ENCODE peak calls at places on chromosomes 11 and 22, in eight cellular contexts. A is neural progenitor cell; N is CD8-positive, alpha-beta T cell; K is GM12878; V is left ventricle myocardium inferior; B is upper lobe of right lung; J is right lobe of liver; R is heart left ventricle. W is an unnamed sample.
A peak's percentile ranks its signal among the peaks of the same experiment; 100 is the strongest.

GRCh38 chr11:93216511-93217121 is 18.8 kb upstream of the SLC36A4 start:
- DNase-seq in J (no peak), A (no peak), N (no peak), R (no peak), V (no peak), K (no peak), B (no peak), W (no peak)

GRCh38 chr11:132653237-132653636 is 879.1 kb downstream of the OPCML start:
- DNase-seq in V (no peak), B (no peak), K (no peak), N (no peak), J (no peak), A (no peak), R (no peak), W (no peak)

GRCh38 chr11:57377098-57377497 is 3.9 kb downstream of the PRG3 start:
- DNase-seq in B (no peak), N (no peak), R (no peak), J (no peak), V (no peak), A (no peak), K (no peak), W (no peak)

GRCh38 chr22:48695251-48695650 is 1132.4 kb downstream of the BRD1 start:
- DNase-seq in A (no peak), V (no peak), B (no peak), K (no peak), N (no peak), J (no peak), R (no peak), W (no peak)

GRCh38 chr11:128725630-128726461 is 32.0 kb downstream of the FLI1 start:
- DNase-seq in N (peak; percentile 19), J (no peak), R (no peak), A (no peak), B (no peak), K (peak; percentile 89), V (no peak), W (peak; percentile 85)

GRCh38 chr11:125374398-125374797 is 121.7 kb downstream of the FEZ1 start:
- DNase-seq in V (no peak), A (no peak), K (no peak), R (no peak), J (no peak), B (no peak), N (no peak), W (no peak)

GRCh38 chr11:47891886-47892285 is 43.7 kb upstream of the NUP160 start:
- DNase-seq in B (no peak), J (no peak), R (no peak), V (no peak), K (no peak), N (no peak), A (no peak), W (no peak)

GRCh38 chr11:79220171-79220570 is 220.7 kb downstream of the TENM4 start:
- DNase-seq in K (no peak), J (no peak), N (no peak), A (no peak), V (no peak), R (no peak), B (no peak), W (no peak)

GRCh38 chr11:109696191-109696897 is 274.4 kb downstream of the C11orf87 start:
- DNase-seq in R (no peak), J (no peak), V (no peak), K (no peak), B (no peak), N (no peak), A (no peak), W (no peak)

GRCh38 chr22:21807545-21807944 is 59.9 kb downstream of the MAPK1 start:
- DNase-seq in N (no peak), R (no peak), K (no peak), J (no peak), A (no peak), B (no peak), V (no peak), W (no peak)

GRCh38 chr11:121048464-121049233 is 24.7 kb downstream of the TBCEL start:
- DNase-seq in N (no peak), B (no peak), V (no peak), J (no peak), K (no peak), R (no peak), A (no peak), W (no peak)

GRCh38 chr11:106420686-106421085 is 343.2 kb downstream of the AASDHPPT start:
- DNase-seq in N (no peak), V (no peak), R (no peak), J (no peak), K (no peak), A (no peak), B (no peak), W (no peak)

GRCh38 chr11:57982763-57983162 is 40.9 kb upstream of the OR9Q1 start:
- DNase-seq in R (no peak), V (no peak), J (no peak), B (no peak), K (no peak), A (peak; percentile 60), N (no peak), W (no peak)

GRCh38 chr11:77163271-77163670 is 35.2 kb downstream of the MYO7A start:
- DNase-seq in V (no peak), A (no peak), B (no peak), J (no peak), K (no peak), N (no peak), R (no peak), W (no peak)

GRCh38 chr11:79414644-79415317 is 26.0 kb downstream of the TENM4 start:
- DNase-seq in J (no peak), A (no peak), K (no peak), R (no peak), V (no peak), B (no peak), N (no peak), W (no peak)

GRCh38 chr11:94866936-94867795 is 99.0 kb downstream of the AMOTL1 start:
- DNase-seq in R (no peak), J (no peak), K (no peak), A (no peak), V (no peak), N (no peak), B (no peak), W (no peak)

GRCh38 chr11:25793637-25794036 is 538.3 kb upstream of the ANO3 start:
- DNase-seq in R (no peak), N (no peak), B (no peak), J (no peak), V (no peak), A (no peak), K (no peak), W (no peak)

GRCh38 chr22:30251661-30252226 is 5.2 kb upstream of the LIF start:
- DNase-seq in R (no peak), N (no peak), B (no peak), K (no peak), A (no peak), V (peak; percentile 45), J (no peak), W (no peak)

DNA sequence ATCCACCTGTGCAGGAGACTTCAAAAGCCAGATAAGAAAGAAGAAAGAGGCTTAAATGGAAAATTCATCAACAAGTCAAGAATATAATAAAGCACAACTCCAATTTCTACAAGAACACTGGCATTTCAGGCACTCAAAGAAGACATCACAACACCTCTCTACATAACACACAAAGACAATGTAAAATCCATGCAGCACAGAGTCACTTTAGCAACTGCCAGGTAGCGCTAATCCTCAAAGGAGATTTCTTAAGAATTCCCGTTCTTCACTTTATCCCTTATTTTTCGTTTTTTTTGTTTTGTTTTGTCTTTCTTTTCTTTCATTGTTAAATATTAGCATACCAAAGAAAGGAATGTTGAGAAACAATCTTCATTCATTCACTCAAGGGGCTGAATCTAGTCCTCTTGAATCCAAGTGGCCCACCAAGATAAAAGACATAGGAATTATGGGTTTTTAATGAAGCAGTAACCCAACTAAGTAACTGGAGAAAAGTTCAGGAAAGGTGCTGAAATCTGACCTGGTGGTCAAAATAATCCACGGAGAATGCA is 95.0 kb downstream of the CADM1 start:
- DNase-seq in B (no peak), K (no peak), J (no peak), R (no peak), N (no peak), A (peak; percentile 43), V (no peak), W (no peak)
- H3K4me3 ChIP-seq in B (no peak overlapping the region), K (no peak overlapping the region), J (no peak overlapping the region), R (no peak overlapping the region), N (no peak overlapping the region), A (no peak overlapping the region), V (no peak overlapping the region), W (no peak overlapping the region)

DNA sequence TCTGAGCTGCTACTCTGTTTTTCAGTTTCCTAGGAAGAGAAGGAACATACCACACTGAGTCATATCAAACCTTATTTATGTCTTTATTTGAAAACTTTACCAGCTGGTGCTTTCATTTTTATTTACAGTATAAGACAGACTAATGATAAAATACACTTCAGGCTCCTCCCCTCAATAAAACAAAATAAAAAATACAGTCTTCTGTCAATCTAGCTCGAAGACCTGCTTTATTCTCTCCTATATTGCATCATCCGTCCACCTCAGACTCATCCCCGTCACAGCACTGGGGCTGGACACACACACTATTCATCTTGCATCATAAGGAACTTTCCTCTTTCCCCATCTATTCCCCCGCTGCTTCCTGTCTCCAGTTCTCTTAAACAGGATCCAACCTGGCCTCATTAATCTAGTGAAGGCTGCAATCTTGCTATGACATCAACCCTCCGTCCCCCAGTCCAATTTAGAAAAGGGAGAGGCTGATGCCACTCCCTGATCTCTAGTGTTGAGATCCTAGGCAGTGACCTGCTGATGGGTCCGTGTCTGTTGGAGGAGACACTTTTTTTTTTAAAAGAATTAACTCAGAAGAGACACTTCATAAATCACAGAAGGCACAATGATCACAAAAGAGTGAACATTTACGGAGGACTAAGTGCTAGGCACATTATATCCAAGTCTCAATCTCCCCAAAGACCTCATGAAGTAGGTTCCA is 1.1 kb downstream of the XBP1 start:
- DNase-seq in B (no peak), J (no peak), R (no peak), V (no peak), N (no peak), K (no peak), A (peak; percentile 32), W (peak; percentile 50)
- H3K4me1 ChIP-seq in B (peaks cover 55% of the 10 kb centered on the region), J (no peaks in the 10 kb centered on the region), R (peaks cover 69% of the 10 kb centered on the region), V (peaks cover 81% of the 10 kb centered on the region), N (peaks cover 47% of the 10 kb centered on the region), K (peaks cover 17% of the 10 kb centered on the region), A (peaks cover 20% of the 10 kb centered on the region), W (peaks cover 68% of the 10 kb centered on the region)

GRCh38 chr11:65378208-65378927 is 4.1 kb downstream of the SLC25A45 start:
- DNase-seq in J (no peak), N (no peak), K (no peak), R (no peak), B (no peak), A (peak; percentile 3), V (no peak), W (no peak)
- TF ChIP-seq CTCF in J (no peak), N (no peak), K (peak; percentile 18), R (no peak), B (no peak), A (peak; percentile 20), V (no peak), W (peak; percentile 29)

DNA sequence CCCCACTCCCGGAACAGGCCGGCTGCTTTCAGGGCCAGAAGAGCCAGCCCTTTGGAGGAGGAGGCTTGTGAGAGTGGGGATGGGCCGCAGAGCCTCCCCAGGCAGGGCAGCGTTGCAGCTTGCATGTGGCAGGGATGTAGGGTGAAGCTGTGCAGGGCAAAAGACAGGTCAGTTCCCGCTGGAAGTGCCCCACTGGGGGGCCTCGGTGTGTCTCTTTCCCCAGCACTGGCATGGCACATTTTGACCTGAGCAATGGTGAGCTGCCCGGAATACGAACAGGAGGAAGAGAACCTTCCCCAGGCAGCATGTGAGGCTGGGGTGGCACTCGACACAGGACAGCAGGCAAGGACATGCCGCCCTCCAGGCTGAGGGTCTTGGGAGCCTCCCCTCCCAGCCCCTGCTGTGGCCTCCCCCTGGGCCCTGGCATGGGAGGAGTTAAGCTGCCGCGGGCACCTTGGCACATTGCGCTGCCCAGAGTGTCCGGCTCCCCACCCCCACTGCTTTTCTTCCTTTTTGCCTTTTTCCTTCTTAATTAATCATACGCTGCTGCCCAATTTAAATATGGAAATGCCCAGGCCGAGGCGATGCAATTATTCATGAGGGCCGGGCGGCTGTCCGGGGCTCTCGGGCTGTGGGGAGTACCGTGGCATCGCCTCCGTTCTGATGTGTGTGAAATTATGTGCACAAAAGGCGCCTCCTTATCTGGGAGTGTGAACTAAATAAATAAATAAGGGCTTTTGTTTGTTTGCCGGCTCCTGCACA is 76.0 kb upstream of the WNT7B start:
- DNase-seq in B (peak; percentile 81), A (no peak), V (peak; percentile 54), R (peak; percentile 79), N (no peak), J (peak; percentile 53), K (no peak), W (peak; percentile 32)
- H3K4me3 ChIP-seq in B (peak overlapping the region; percentile 81), A (no peak overlapping the region), V (peak overlapping the region; percentile 84), R (peak overlapping the region; percentile 45), N (peak overlapping the region; percentile 48), J (peak overlapping the region; percentile 72), K (peak overlapping the region; percentile 80), W (peak overlapping the region; percentile 84)

W was measured in DND-41.